ENCODE peak calls at places on chromosomes 6 and 20, in nine cellular contexts. B is DMS 273 treated with DMSO at 0.1 percent for 48 hours; J is activated T-helper 1 cell treated with anti-CD3 and anti-CD28 coated beads, Interleukin-12 subunit alpha, Interleukin-12 subunit beta, Interleukin-2, Interleukin-4 antibody, amounts not matched to agents 30 ng/mL and 10 ng/mL and 1 ng/mL, durations not matched to agents 14 hours and 24 hours and 36 hours; C is ACHN; O is activated CD4-positive, alpha-beta T cell treated with anti-CD3 and anti-CD28 coated beads for 48 hours; Y is dorsolateral prefrontal cortex; F is mucosa of gallbladder; E is GM13977; Z is effector memory CD8-positive, alpha-beta T cell. V is an unnamed sample.
A peak's percentile ranks its signal among the peaks of the same experiment; 100 is the strongest.

GRCh38 chr6:16844183-16844582 is 82.9 kb upstream of the ATXN1 start:
- DNase-seq in B (no peak), O (no peak), C (no peak), Z (no peak), Y (no peak), J (no peak), E (no peak), F (no peak), V (no peak)

GRCh38 chr6:135162678-135163439 is 18.2 kb upstream of the MYB start:
- DNase-seq in J (no peak), F (no peak), E (no peak), C (peak; percentile 36), O (peak; percentile 73), Y (no peak), Z (peak; percentile 40), B (peak; percentile 11), V (no peak)

GRCh38 chr20:58393299-58393698 is 4.3 kb downstream of the VAPB start:
- DNase-seq in E (no peak), F (no peak), J (no peak), B (no peak), C (no peak), O (no peak), Z (no peak), Y (no peak), V (no peak)

GRCh38 chr20:47127986-47128385 is 228.5 kb downstream of the ZMYND8 start:
- DNase-seq in E (no peak), O (no peak), J (no peak), B (no peak), Z (no peak), F (no peak), C (no peak), Y (no peak), V (no peak)

GRCh38 chr6:97656236-97656635 is 373.2 kb upstream of the MMS22L start:
- DNase-seq in B (no peak), J (no peak), F (no peak), O (no peak), C (no peak), Z (no peak), Y (no peak), E (no peak), V (no peak)

GRCh38 chr6:158605266-158605878 is 39.2 kb downstream of the DYNLT1 start:
- DNase-seq in F (peak; percentile 72), E (peak; percentile 79), Y (no peak), C (peak; percentile 76), B (peak; percentile 42), J (peak; percentile 22), O (peak; percentile 74), Z (peak; percentile 44), V (no peak)

GRCh38 chr20:7285918-7286556 is 518.6 kb downstream of the BMP2 start:
- DNase-seq in F (peak; percentile 84), Y (peak; percentile 70), Z (no peak), B (peak; percentile 15), C (peak; percentile 72), E (peak; percentile 6), O (peak; percentile 49), J (peak; percentile 4), V (peak; percentile 31)

GRCh38 chr6:143232849-143233248 is 172.2 kb downstream of the AIG1 start:
- DNase-seq in F (no peak), E (peak; percentile 32), Z (peak; percentile 9), B (peak; percentile 12), O (peak; percentile 51), J (peak; percentile 4), Y (no peak), C (peak; percentile 58), V (no peak)

GRCh38 chr6:73873081-73873480 is 177.1 kb downstream of the CD109 start:
- DNase-seq in E (no peak), Y (no peak), C (no peak), J (no peak), Z (no peak), B (no peak), O (no peak), F (no peak), V (no peak)

GRCh38 chr6:41367700-41368099 is 32.3 kb downstream of the NCR2 start:
- DNase-seq in J (no peak), C (peak; percentile 57), E (peak; percentile 37), F (peak; percentile 48), O (no peak), Y (peak; percentile 65), B (peak; percentile 11), Z (no peak), V (no peak)

GRCh38 chr6:109082178-109082577 is 12.5 kb downstream of the SESN1 start:
- DNase-seq in Z (no peak), F (no peak), E (no peak), B (no peak), Y (no peak), O (no peak), C (no peak), J (no peak), V (peak; percentile 24)

GRCh38 chr6:56101141-56101553 is 146.2 kb downstream of the COL21A1 start:
- DNase-seq in O (no peak), J (no peak), B (no peak), C (peak; percentile 82), F (no peak), Y (no peak), Z (no peak), E (no peak), V (no peak)

GRCh38 chr6:11366934-11367637 is 134.6 kb upstream of the NEDD9 start:
- DNase-seq in J (no peak), O (no peak), E (no peak), C (peak; percentile 29), F (no peak), Z (no peak), B (no peak), Y (no peak), V (no peak)

GRCh38 chr6:164720-165119 is 127.6 kb upstream of the DUSP22 start:
- DNase-seq in C (no peak), J (no peak), O (no peak), B (no peak), Z (no peak), Y (no peak), E (no peak), F (no peak), V (no peak)

GRCh38 chr6:27096834-27097511 is 150.5 kb upstream of the PRSS16 start:
- DNase-seq in O (peak; percentile 80), E (peak; percentile 44), Z (no peak), F (peak; percentile 28), C (no peak), B (peak; percentile 49), Y (no peak), J (no peak), V (no peak)

GRCh38 chr6:112207131-112207530 is 47.2 kb downstream of the LAMA4 start:
- DNase-seq in Z (no peak), Y (no peak), O (no peak), J (no peak), B (no peak), F (no peak), E (no peak), C (no peak), V (no peak)

GRCh38 chr6:49988900-49989299 is 19.5 kb upstream of the DEFB113 start:
- DNase-seq in F (no peak), J (no peak), C (no peak), E (no peak), B (no peak), Z (no peak), Y (no peak), O (no peak), V (no peak)

GRCh38 chr6:137705166-137706064 is 161.6 kb upstream of the TNFAIP3 start:
- DNase-seq in Y (no peak), F (peak; percentile 72), O (peak; percentile 84), J (peak; percentile 52), E (peak; percentile 45), B (peak; percentile 7), Z (peak; percentile 75), C (peak; percentile 53), V (peak; percentile 42)

GRCh38 chr6:31927242-31927867 is at the start of gene C2:
- DNase-seq in O (no peak), Y (no peak), J (no peak), E (no peak), F (no peak), C (no peak), B (no peak), Z (no peak), V (no peak)